ENCODE peak calls at places on chromosomes 7 and 10, in eight cellular contexts. J is hepatocyte, A is aorta, H is transverse colon, L is neuronal stem cell, Q is psoas muscle, P is GM23248, X is tibial artery. D is an unnamed sample.
A peak's percentile ranks its signal among the peaks of the same experiment; 100 is the strongest.

GRCh38 chr10:80596391-80597257 is 58.9 kb downstream of the SH2D4B start:
- DNase-seq in J (peak; percentile 44), A (no peak), H (peak; percentile 23), L (peak; percentile 26), Q (no peak), P (peak; percentile 47), X (no peak), D (no peak)

GRCh38 chr10:25175527-25176420 is 973 bp downstream of the GPR158 start:
- DNase-seq in J (peak; percentile 65), A (peak; percentile 75), H (peak; percentile 10), L (peak; percentile 27), Q (no peak), P (peak; percentile 28), X (no peak), D (no peak)

GRCh38 chr10:77156406-77156879 is 481.2 kb downstream of the KCNMA1 start:
- DNase-seq in J (no peak), A (no peak), H (peak; percentile 47), L (no peak), Q (no peak), P (peak; percentile 80), X (no peak), D (no peak)

GRCh38 chr10:37844644-37845043 is 12.8 kb downstream of the ZNF248 start:
- DNase-seq in J (no peak), A (no peak), H (no peak), L (no peak), Q (no peak), P (no peak), X (no peak), D (no peak)

GRCh38 chr7:386385-386784 is 96.4 kb downstream of the FOXL3 start:
- DNase-seq in J (no peak), A (peak; percentile 26), H (no peak), L (no peak), Q (no peak), P (no peak), X (no peak), D (no peak)

GRCh38 chr7:144854839-144855424 is 19.1 kb upstream of the TPK1 start:
- DNase-seq in J (peak; percentile 44), A (no peak), H (no peak), L (peak; percentile 30), Q (no peak), P (peak; percentile 50), X (no peak), D (no peak)

GRCh38 chr10:132518572-132519381 is 18.8 kb upstream of the INPP5A start:
- DNase-seq in J (peak; percentile 86), A (peak; percentile 74), H (peak; percentile 87), L (no peak), Q (no peak), P (no peak), X (peak; percentile 17), D (peak; percentile 56)

GRCh38 chr7:142811154-142811737 is 40.5 kb downstream of the PRSS2 start:
- DNase-seq in J (peak; percentile 46), A (no peak), H (no peak), L (peak; percentile 41), Q (no peak), P (peak; percentile 71), X (no peak), D (no peak)

GRCh38 chr7:159096736-159097581 is 47.7 kb downstream of the VIPR2 start:
- DNase-seq in J (no peak), A (peak; percentile 85), H (peak; percentile 6), L (no peak), Q (peak; percentile 65), P (no peak), X (peak; percentile 60), D (peak; percentile 76)

GRCh38 chr7:44914992-44915607 is 29.8 kb upstream of the PURB start:
- DNase-seq in J (no peak), A (no peak), H (no peak), L (no peak), Q (no peak), P (no peak), X (no peak), D (no peak)

GRCh38 chr7:159151231-159151630 is 6.6 kb upstream of the VIPR2 start:
- DNase-seq in J (no peak), A (no peak), H (no peak), L (no peak), Q (no peak), P (no peak), X (no peak), D (no peak)

GRCh38 chr7:149790146-149790548 is 16.8 kb upstream of the ZNF467 start:
- DNase-seq in J (peak; percentile 63), A (peak; percentile 80), H (peak; percentile 36), L (no peak), Q (no peak), P (peak; percentile 53), X (no peak), D (peak; percentile 84)

GRCh38 chr7:152862033-152862432 is 102.5 kb downstream of the ACTR3B start:
- DNase-seq in J (no peak), A (no peak), H (no peak), L (no peak), Q (no peak), P (no peak), X (no peak), D (no peak)

GRCh38 chr10:110568055-110568735 is 700 bp downstream of the SMC3 start:
- DNase-seq in J (peak; percentile 53), A (peak; percentile 78), H (peak; percentile 39), L (no peak), Q (no peak), P (peak; percentile 65), X (peak; percentile 44), D (no peak)

GRCh38 chr7:4174884-4175283 is 507.2 kb upstream of the FOXK1 start:
- DNase-seq in J (no peak), A (no peak), H (no peak), L (no peak), Q (no peak), P (no peak), X (no peak), D (no peak)

GRCh38 chr7:15326044-15326644 is 235.7 kb downstream of the AGMO start:
- DNase-seq in J (peak; percentile 34), A (no peak), H (no peak), L (no peak), Q (no peak), P (peak; percentile 61), X (no peak), D (no peak)

GRCh38 chr7:23373151-23374004 is 74.2 kb downstream of the MALSU1 start:
- DNase-seq in J (no peak), A (no peak), H (no peak), L (no peak), Q (no peak), P (no peak), X (no peak), D (no peak)

GRCh38 chr7:47535033-47535703 is 46.7 kb downstream of the TNS3 start:
- DNase-seq in J (peak; percentile 38), A (peak; percentile 5), H (no peak), L (peak; percentile 56), Q (no peak), P (peak; percentile 34), X (peak; percentile 4), D (no peak)

DNA sequence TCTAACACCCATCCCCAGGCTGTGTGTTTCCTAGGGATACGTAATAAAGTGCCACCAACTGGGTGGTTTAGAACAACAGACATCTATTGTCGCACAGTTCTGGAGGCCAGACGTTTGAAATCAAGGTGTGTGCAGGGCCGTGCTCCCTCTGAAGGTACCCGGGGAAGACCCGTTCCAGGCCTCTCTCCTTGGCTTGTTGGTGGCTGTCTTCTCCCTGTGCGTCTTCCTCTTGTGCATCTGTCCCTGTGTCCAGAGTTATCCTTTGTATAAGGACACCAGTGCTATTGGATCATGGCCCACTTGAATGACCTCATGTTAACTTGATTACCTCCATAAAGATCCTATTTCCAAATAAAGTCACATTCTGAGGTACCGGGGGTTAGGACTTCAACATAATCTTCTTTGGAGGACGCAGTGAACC is 15.6 kb downstream of the GRK5 start:
- DNase-seq in J (no peak), A (no peak), H (no peak), L (no peak), Q (no peak), P (no peak), X (no peak), D (no peak)
- H3K4me3 ChIP-seq in J (no peak overlapping the region), A (no peak overlapping the region), H (no peak overlapping the region), L (no peak overlapping the region), Q (no peak overlapping the region), P (no peak overlapping the region), X (no peak overlapping the region), D (no peak overlapping the region)

GRCh38 chr10:28367865-28368541 is 65.1 kb upstream of the MPP7 start:
- DNase-seq in J (no peak), A (no peak), H (peak; percentile 31), L (no peak), Q (no peak), P (no peak), X (peak; percentile 41), D (no peak)
- H3K4me1 ChIP-seq in J (peaks cover 14% of the 10 kb centered on the region), A (no peaks in the 10 kb centered on the region), H (peaks cover 4% of the 10 kb centered on the region), L (no peaks in the 10 kb centered on the region), Q (no peaks in the 10 kb centered on the region), P (no peaks in the 10 kb centered on the region), X (no peaks in the 10 kb centered on the region), D (no peaks in the 10 kb centered on the region)

GRCh38 chr10:34739915-34740314 is 75.2 kb downstream of the PARD3 start:
- DNase-seq in J (peak; percentile 71), A (no peak), H (peak; percentile 39), L (peak; percentile 76), Q (peak; percentile 43), P (peak; percentile 73), X (peak; percentile 28), D (peak; percentile 73)
- H3K4me3 ChIP-seq in J (no peak overlapping the region), A (no peak overlapping the region), H (no peak overlapping the region), L (no peak overlapping the region), Q (peak overlapping the region; percentile 35), P (peak overlapping the region; percentile 62), X (no peak overlapping the region), D (no peak overlapping the region)

DNA sequence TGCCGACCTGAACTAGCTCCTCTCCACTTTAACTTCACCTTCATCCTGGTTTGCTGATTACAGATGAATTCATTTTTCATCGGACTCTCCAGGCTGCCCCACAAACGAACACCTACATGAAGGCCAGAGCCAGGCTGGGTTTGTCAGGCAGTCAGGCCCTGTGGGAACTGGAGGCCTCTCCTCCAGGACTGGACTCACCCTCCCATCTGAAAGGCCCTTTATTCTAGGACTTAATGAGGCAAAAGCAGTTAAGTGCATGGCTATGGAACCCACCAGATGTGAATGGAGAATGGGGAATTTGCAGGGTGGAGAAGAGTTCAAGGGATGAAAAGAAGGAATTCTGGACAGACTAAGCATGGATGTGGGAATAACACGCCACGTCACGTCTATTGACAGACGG is 170.8 kb downstream of the ARHGAP12 start:
- DNase-seq in J (no peak), A (no peak), H (no peak), L (peak; percentile 51), Q (no peak), P (peak; percentile 46), X (no peak), D (no peak)
- H3K4me1 ChIP-seq in J (peaks cover 11% of the 10 kb centered on the region), A (no peaks in the 10 kb centered on the region), H (peaks cover 21% of the 10 kb centered on the region), L (peaks cover 33% of the 10 kb centered on the region), Q (peaks cover 40% of the 10 kb centered on the region), P (peaks cover 49% of the 10 kb centered on the region), X (peaks cover 9% of the 10 kb centered on the region), D (peaks cover 16% of the 10 kb centered on the region)

DNA sequence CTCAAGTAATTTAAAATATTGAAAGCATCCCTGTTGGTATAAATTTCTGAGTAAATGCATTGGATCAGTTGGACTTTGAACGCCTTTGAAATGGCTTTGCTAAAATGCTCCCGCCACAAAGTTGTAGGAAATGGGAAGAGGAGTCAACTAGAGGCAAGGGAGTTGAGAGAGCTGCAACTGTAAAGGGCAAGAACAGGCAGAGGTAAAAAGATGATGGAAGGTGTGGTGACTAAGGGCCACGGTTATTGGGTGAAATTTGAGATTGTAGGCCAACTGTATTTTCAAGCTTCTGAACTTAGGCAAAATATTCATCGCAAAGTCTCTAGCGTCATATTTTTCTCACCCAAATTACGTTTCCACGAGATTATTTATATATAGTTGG is 595 bp upstream of the SUMF2 start:
- DNase-seq in J (no peak), A (no peak), H (no peak), L (no peak), Q (no peak), P (no peak), X (no peak), D (no peak)
- H3K4me3 ChIP-seq in J (no peak overlapping the region), A (no peak overlapping the region), H (peak overlapping the region; percentile 72), L (peak overlapping the region; percentile 68), Q (peak overlapping the region; percentile 88), P (peak overlapping the region; percentile 89), X (peak overlapping the region; percentile 77), D (no peak overlapping the region)

D was measured in right cardiac atrium.